ENCODE peak calls at places on chromosomes 6 and 20, in six cellular contexts. A is substantia nigra; Q is RPMI8226; Y is stimulated activated CD8-positive, alpha-beta memory T cell treated with anti-CD3 and anti-CD28 coated beads, Interleukin-12 subunit alpha, Interleukin-12 subunit beta, amount 100 ng/mL, for 4 hours; S is naive thymus-derived CD8-positive, alpha-beta T cell; B is activated T-cell treated with anti-CD3 and anti-CD28 coated beads, Interleukin-2, amount 50 U/mL, for 72 hours. W is an unnamed sample.

GRCh38 chr20:47859255-47859654 is 74.0 kb upstream of the SULF2 start:
- DNase-seq in A (no peak), Q (no peak), Y (no peak), S (no peak), B (no peak), W (no peak)

GRCh38 chr6:144932621-144933020 is 647.5 kb downstream of the UTRN start:
- DNase-seq in A (no peak), Q (no peak), Y (no peak), S (no peak), B (no peak), W (no peak)

GRCh38 chr6:4503700-4504099 is 272.5 kb upstream of the CDYL start:
- DNase-seq in A (no peak), Q (no peak), Y (no peak), S (no peak), B (no peak), W (no peak)

GRCh38 chr20:6714202-6714800 is 53.2 kb upstream of the BMP2 start:
- DNase-seq in A (no peak), Q (peak), Y (no peak), S (no peak), B (no peak), W (no peak)

GRCh38 chr6:98839788-98840361 is 5.5 kb downstream of the POU3F2 start:
- DNase-seq in A (peak), Q (no peak), Y (no peak), S (no peak), B (no peak), W (peak)

GRCh38 chr20:22582960-22583772 is 1.2 kb downstream of the FOXA2 start:
- DNase-seq in A (no peak), Q (no peak), Y (no peak), S (no peak), B (no peak), W (no peak)

GRCh38 chr20:17843246-17844132 is 125.1 kb downstream of the SNX5 start:
- DNase-seq in A (no peak), Q (peak), Y (no peak), S (no peak), B (no peak), W (no peak)

GRCh38 chr6:33783781-33784520 is 5.0 kb downstream of the LEMD2 start:
- DNase-seq in A (no peak), Q (no peak), Y (no peak), S (no peak), B (no peak), W (no peak)

GRCh38 chr6:76578746-76579145 is 506.3 kb upstream of the IMPG1 start:
- DNase-seq in A (no peak), Q (no peak), Y (no peak), S (no peak), B (no peak), W (peak)

GRCh38 chr20:47768016-47768953 is 17.0 kb downstream of the SULF2 start:
- DNase-seq in A (no peak), Q (no peak), Y (no peak), S (no peak), B (no peak), W (no peak)

GRCh38 chr20:31542201-31542842 is 28.1 kb downstream of the HM13 start:
- DNase-seq in A (no peak), Q (no peak), Y (no peak), S (no peak), B (peak), W (no peak)

GRCh38 chr6:54264581-54265272 is 43.5 kb upstream of the TINAG start:
- DNase-seq in A (no peak), Q (no peak), Y (no peak), S (no peak), B (no peak), W (no peak)

GRCh38 chr20:38199506-38200390 is 34.7 kb upstream of the TGM2 start:
- DNase-seq in A (no peak), Q (no peak), Y (no peak), S (no peak), B (no peak), W (no peak)

GRCh38 chr20:41627611-41628244 is 9.6 kb upstream of the CHD6 start:
- DNase-seq in A (no peak), Q (no peak), Y (no peak), S (no peak), B (no peak), W (no peak)

GRCh38 chr20:44402391-44403193 is 47.1 kb downstream of the HNF4A start:
- DNase-seq in A (no peak), Q (no peak), Y (no peak), S (no peak), B (no peak), W (no peak)

GRCh38 chr6:133567656-133568055 is 321.3 kb upstream of the TCF21 start:
- DNase-seq in A (no peak), Q (no peak), Y (no peak), S (no peak), B (no peak), W (no peak)

GRCh38 chr6:26555505-26556262 is 17.5 kb downstream of the HMGN4 start:
- DNase-seq in A (no peak), Q (peak), Y (no peak), S (no peak), B (no peak), W (peak)

GRCh38 chr20:62229667-62230066 is 8.7 kb upstream of the OSBPL2 start:
- DNase-seq in A (no peak), Q (no peak), Y (no peak), S (no peak), B (no peak), W (no peak)

GRCh38 chr20:41134362-41135186 is 2.8 kb upstream of the PLCG1 start:
- DNase-seq in A (no peak), Q (no peak), Y (no peak), S (no peak), B (no peak), W (no peak)

GRCh38 chr6:68186870-68187269 is 448.2 kb upstream of the ADGRB3 start:
- DNase-seq in A (no peak), Q (no peak), Y (no peak), S (no peak), B (no peak), W (no peak)

GRCh38 chr6:41426888-41427641 is 91.7 kb downstream of the NCR2 start:
- DNase-seq in A (no peak), Q (no peak), Y (no peak), S (no peak), B (no peak), W (no peak)

GRCh38 chr6:150081702-150082101 is 12.8 kb upstream of the ULBP3 start:
- DNase-seq in A (no peak), Q (no peak), Y (no peak), S (no peak), B (no peak), W (no peak)

GRCh38 chr6:37049735-37049989 is 44.2 kb downstream of the FGD2 start:
- DNase-seq in A (no peak), Q (no peak), Y (no peak), S (no peak), B (no peak), W (no peak)

GRCh38 chr6:132365319-132365907 is 35.9 kb downstream of the MOXD1 start:
- DNase-seq in A (no peak), Q (peak), Y (no peak), S (no peak), B (no peak), W (no peak)

W was measured in putamen.